ENCODE peak calls at places on chromosome 20, in seven cellular contexts. J, Y, R, L, F, V and I are unnamed samples.

GRCh38 chr20:24767623-24768100 is 181.4 kb upstream of the CST7 start:
- DNase-seq in L (no peak), R (no peak), J (no peak), Y (no peak), F (no peak), V (no peak), I (no peak)

GRCh38 chr20:35055445-35056276 is 36.9 kb downstream of the TRPC4AP start:
- DNase-seq in L (no peak), V (no peak), Y (peak), R (no peak), F (no peak), J (no peak), I (peak)

GRCh38 chr20:22004946-22005345 is 299.5 kb downstream of the PAX1 start:
- DNase-seq in R (no peak), Y (no peak), J (no peak), V (no peak), F (no peak), L (peak), I (no peak)

GRCh38 chr20:43463864-43464785 is 6.4 kb downstream of the SRSF6 start:
- DNase-seq in V (no peak), L (no peak), Y (no peak), F (no peak), R (no peak), J (no peak), I (no peak)

GRCh38 chr20:25274891-25275812 is 27.3 kb downstream of the PYGB start:
- DNase-seq in J (no peak), Y (no peak), F (no peak), R (no peak), L (no peak), V (no peak), I (no peak)

GRCh38 chr20:45921618-45922189 is 9.7 kb upstream of the PLTP start:
- DNase-seq in J (no peak), Y (no peak), V (no peak), F (no peak), R (no peak), L (no peak), I (peak)

GRCh38 chr20:46708172-46708860 is 1.1 kb upstream of the SLC2A10 start:
- DNase-seq in R (no peak), V (no peak), F (no peak), J (no peak), L (no peak), Y (no peak), I (peak)

GRCh38 chr20:5073154-5074049 is 46.4 kb downstream of the PCNA start:
- DNase-seq in L (peak), J (peak), V (peak), F (no peak), R (peak), Y (peak), I (peak)

GRCh38 chr20:42441196-42441861 is 748.4 kb downstream of the PTPRT start:
- DNase-seq in J (no peak), V (no peak), Y (no peak), R (no peak), F (no peak), L (no peak), I (no peak)

GRCh38 chr20:34834459-34834893 is 9.0 kb upstream of the NCOA6 start:
- DNase-seq in R (no peak), F (peak), Y (peak), V (no peak), J (no peak), L (peak), I (no peak)

GRCh38 chr20:2604506-2604835 is 48.0 kb upstream of the NOP56 start:
- DNase-seq in L (no peak), R (no peak), V (no peak), F (no peak), Y (no peak), J (no peak), I (no peak)

GRCh38 chr20:10218536-10219451 is at the start of gene SNAP25:
- DNase-seq in F (peak), J (no peak), V (peak), Y (peak), R (peak), L (no peak), I (peak)

GRCh38 chr20:59295531-59295930 is 4.9 kb upstream of the EDN3 start:
- DNase-seq in F (no peak), J (no peak), R (no peak), L (no peak), V (no peak), Y (no peak), I (no peak)

GRCh38 chr20:46831633-46832011 is 63.0 kb upstream of the EYA2 start:
- DNase-seq in J (no peak), L (no peak), R (no peak), V (no peak), Y (no peak), F (no peak), I (no peak)

GRCh38 chr20:51305316-51306052 is 237.0 kb downstream of the NFATC2 start:
- DNase-seq in Y (no peak), L (no peak), F (no peak), J (no peak), R (no peak), V (no peak), I (no peak)

GRCh38 chr20:51303731-51304670 is 238.5 kb downstream of the NFATC2 start:
- DNase-seq in J (no peak), Y (no peak), R (no peak), L (no peak), V (no peak), F (no peak), I (no peak)

GRCh38 chr20:51309128-51309527 is 233.4 kb downstream of the NFATC2 start:
- DNase-seq in R (no peak), L (no peak), V (no peak), Y (no peak), F (no peak), J (no peak), I (no peak)

GRCh38 chr20:51306521-51307358 is 235.8 kb downstream of the NFATC2 start:
- DNase-seq in F (peak), R (peak), Y (peak), L (peak), V (no peak), J (peak), I (peak)

DNA sequence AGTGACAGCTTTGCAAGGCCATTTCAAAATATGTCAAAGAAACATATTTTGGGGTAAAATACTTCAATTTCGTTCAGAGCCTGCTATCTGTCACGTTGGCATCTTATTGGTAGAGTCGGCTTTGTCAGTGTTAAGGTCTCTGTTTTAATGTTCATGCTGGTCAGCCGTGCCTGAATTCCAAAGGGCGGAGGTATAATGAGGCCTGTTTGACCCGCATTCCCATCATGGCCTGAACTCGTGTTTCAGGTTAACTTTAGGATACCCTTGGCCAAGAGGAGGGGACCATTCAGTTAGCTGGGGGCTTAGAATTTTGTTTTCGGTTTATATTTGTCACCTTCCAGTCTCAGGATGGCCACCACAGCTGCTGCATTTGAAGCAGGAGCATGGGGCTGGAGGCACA is 236.4 kb downstream of the NFATC2 start:
- DNase-seq in J (no peak), V (no peak), F (no peak), L (no peak), R (no peak), Y (no peak), I (no peak)
- TF ChIP-seq CTCF in J (no peak), V (no peak), F (no peak), L (no peak), R (no peak), Y (no peak), I (no peak)

GRCh38 chr20:15867899-15868298 is 705.3 kb downstream of the KIF16B start:
- DNase-seq in F (no peak), R (no peak), J (no peak), Y (no peak), L (no peak), V (no peak), I (no peak)
- TF ChIP-seq CTCF in F (no peak), R (peak), J (no peak), Y (no peak), L (no peak), V (peak), I (no peak)

DNA sequence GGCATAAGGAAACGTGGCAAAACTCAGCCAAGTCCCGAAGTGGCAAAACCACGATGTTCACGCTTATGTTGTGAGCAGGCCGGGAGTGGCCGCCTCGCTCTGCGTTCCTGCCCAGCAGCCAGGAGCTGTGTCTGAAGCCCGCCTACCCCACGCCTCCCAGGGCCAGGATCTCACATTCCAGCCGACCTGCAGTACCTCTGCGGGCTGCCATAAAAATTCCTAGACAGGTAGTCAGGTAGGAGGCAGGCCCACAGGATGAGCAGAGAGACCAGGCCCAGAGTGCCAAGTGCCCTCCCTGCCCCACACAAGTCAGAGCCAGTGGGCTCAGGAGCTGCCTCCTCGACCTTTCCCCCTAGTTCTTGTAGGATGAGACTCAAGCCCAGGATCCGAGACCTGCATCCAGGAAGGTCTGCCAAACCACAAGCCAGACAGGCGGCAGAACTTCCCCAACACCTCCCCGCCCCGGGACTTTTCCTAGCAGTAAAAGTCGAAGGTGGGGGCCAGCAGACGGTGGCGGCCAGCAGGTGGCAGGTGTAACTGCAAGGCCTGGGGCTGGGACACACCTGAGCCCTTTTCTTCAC is 16.7 kb downstream of the PMEPA1 start:
- DNase-seq in L (no peak), V (no peak), F (no peak), R (no peak), J (no peak), Y (no peak), I (no peak)
- TF ChIP-seq CTCF in L (no peak), V (peak), F (peak), R (peak), J (no peak), Y (peak), I (peak)

DNA sequence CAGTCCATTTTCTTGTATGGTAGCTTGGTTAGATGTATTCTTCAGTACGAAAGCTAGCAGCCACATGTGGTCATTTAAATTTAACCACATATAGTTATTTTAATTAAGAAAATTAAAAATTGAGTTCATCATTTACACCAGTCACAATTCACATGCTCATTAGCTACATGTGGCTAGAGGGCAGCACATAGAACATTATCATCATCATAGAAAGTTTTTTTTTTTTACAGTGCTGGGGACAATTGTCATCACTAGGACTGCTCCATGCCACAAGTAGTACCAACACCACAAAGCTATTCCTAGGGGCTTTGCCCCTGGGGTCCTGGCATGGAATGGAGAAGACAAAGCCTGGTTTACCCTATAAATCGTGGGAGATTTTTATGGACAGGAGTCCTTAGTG is 30.5 kb downstream of the PLCB4 start:
- DNase-seq in J (no peak), Y (no peak), R (no peak), L (no peak), F (no peak), V (no peak), I (no peak)
- TF ChIP-seq CTCF in J (no peak), Y (no peak), R (no peak), L (no peak), F (no peak), V (peak), I (no peak)

DNA sequence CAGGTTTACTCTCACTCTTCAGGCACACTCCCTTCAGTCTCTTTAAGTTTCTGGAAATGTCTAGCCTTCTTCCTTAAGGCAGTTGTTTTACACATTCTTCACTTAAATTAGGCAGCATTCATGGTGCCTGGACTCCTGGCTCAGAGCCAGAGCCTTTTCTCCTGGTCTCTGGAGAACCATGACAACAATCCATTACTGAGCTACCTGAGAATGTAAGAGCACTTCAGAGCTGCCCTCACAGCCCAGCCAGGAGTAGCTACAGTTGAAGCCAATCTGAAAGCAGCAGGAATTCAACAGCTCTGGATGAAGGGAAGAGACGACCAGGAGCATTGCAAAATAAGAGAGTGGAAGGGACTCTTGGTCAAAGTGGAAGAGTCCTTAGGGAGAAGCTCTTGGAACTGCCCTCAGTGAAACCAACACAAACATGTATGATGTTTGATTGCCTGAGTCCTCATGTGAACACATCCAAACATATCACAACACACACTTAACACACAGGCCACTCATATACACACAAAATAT is 416.8 kb upstream of the SPTLC3 start:
- DNase-seq in V (no peak), L (no peak), R (no peak), Y (no peak), J (no peak), F (no peak), I (no peak)
- TF ChIP-seq CTCF in V (no peak), L (no peak), R (no peak), Y (no peak), J (no peak), F (no peak), I (no peak)

GRCh38 chr20:31572701-31573554 is 32.2 kb upstream of the ID1 start:
- DNase-seq in Y (peak), F (peak), L (peak), J (peak), V (peak), R (peak), I (peak)
- TF ChIP-seq CTCF in Y (no peak), F (peak), L (no peak), J (no peak), V (no peak), R (no peak), I (no peak)

GRCh38 chr20:38338849-38339520 is 7.3 kb upstream of the LBP start:
- DNase-seq in J (peak), R (peak), Y (no peak), L (no peak), F (no peak), V (no peak), I (no peak)
- TF ChIP-seq CTCF in J (no peak), R (peak), Y (no peak), L (no peak), F (no peak), V (peak), I (no peak)